ENCODE peak calls at places on chromosome 4, in ten cellular contexts. P, E, R, J, T, C, U, Z, H and F are unnamed samples.

GRCh38 chr4:142405021-142405991 is 440.8 kb downstream of the INPP4B start:
- DNase-seq in R (no peak), E (peak; percentile 73), C (no peak), P (peak; percentile 38), Z (peak; percentile 19), J (peak; percentile 81), H (peak; percentile 70), T (peak; percentile 25), U (no peak), F (no peak)

GRCh38 chr4:83282049-83282535 is 2.5 kb downstream of the COQ2 start:
- DNase-seq in H (peak; percentile 61), C (peak; percentile 27), P (peak; percentile 37), Z (peak; percentile 19), E (peak; percentile 73), J (peak; percentile 52), R (no peak), T (peak; percentile 69), U (no peak), F (peak; percentile 36)

GRCh38 chr4:54588404-54588803 is 69.4 kb upstream of the KIT start:
- DNase-seq in T (no peak), U (no peak), E (no peak), Z (no peak), C (no peak), J (no peak), R (no peak), H (no peak), P (no peak), F (no peak)

GRCh38 chr4:21090098-21090666 is 389.9 kb downstream of the PACRGL start:
- DNase-seq in T (no peak), Z (no peak), U (no peak), E (no peak), P (no peak), J (no peak), R (no peak), H (no peak), C (no peak), F (no peak)

GRCh38 chr4:178577933-178578332 is 1135.7 kb upstream of the AGA start:
- DNase-seq in P (no peak), U (no peak), T (no peak), E (no peak), R (no peak), C (peak; percentile 46), J (no peak), Z (no peak), H (no peak), F (no peak)

GRCh38 chr4:152776352-152776751 is 3.2 kb downstream of the TIGD4 start:
- DNase-seq in E (no peak), R (no peak), Z (no peak), C (no peak), U (no peak), P (no peak), J (no peak), H (no peak), T (no peak), F (no peak)

GRCh38 chr4:165208741-165209388 is 1.5 kb downstream of the KLHL2 start:
- DNase-seq in P (no peak), U (no peak), J (no peak), H (peak; percentile 70), Z (no peak), R (no peak), C (peak; percentile 75), T (no peak), E (no peak), F (no peak)

GRCh38 chr4:24657768-24658617 is 73.6 kb upstream of the DHX15 start:
- DNase-seq in U (no peak), T (no peak), H (peak; percentile 1), Z (no peak), R (no peak), P (no peak), C (no peak), E (peak; percentile 38), J (no peak), F (peak; percentile 7)

GRCh38 chr4:106679063-106679462 is 310.5 kb upstream of the GIMD1 start:
- DNase-seq in T (no peak), U (no peak), H (no peak), Z (no peak), C (no peak), J (no peak), E (no peak), P (no peak), R (no peak), F (no peak)

GRCh38 chr4:98794565-98795205 is 134.2 kb downstream of the EIF4E start:
- DNase-seq in J (peak; percentile 44), U (no peak), T (no peak), R (no peak), P (no peak), Z (no peak), C (no peak), H (peak; percentile 34), E (no peak), F (no peak)

GRCh38 chr4:172245493-172245892 is 432.3 kb downstream of the GALNTL6 start:
- DNase-seq in E (no peak), R (no peak), Z (no peak), T (no peak), P (no peak), H (no peak), J (peak; percentile 14), C (peak; percentile 7), U (no peak), F (no peak)

GRCh38 chr4:70158576-70158975 is 4.5 kb downstream of the PRR27 start:
- DNase-seq in R (peak; percentile 51), E (no peak), T (no peak), U (no peak), Z (no peak), P (no peak), C (peak; percentile 4), H (no peak), J (no peak), F (no peak)

GRCh38 chr4:5142726-5143125 is 91.4 kb downstream of the STK32B start:
- DNase-seq in H (no peak), J (no peak), T (no peak), U (no peak), Z (no peak), E (no peak), R (no peak), C (no peak), P (no peak), F (no peak)

GRCh38 chr4:139092271-139092670 is 76.7 kb downstream of the NOCT start:
- DNase-seq in Z (no peak), P (no peak), H (no peak), E (no peak), C (no peak), U (no peak), T (no peak), R (no peak), J (no peak), F (no peak)

GRCh38 chr4:147110968-147111367 is 165.3 kb upstream of the TTC29 start:
- DNase-seq in J (peak; percentile 12), E (no peak), P (no peak), C (no peak), H (no peak), R (no peak), Z (no peak), U (no peak), T (no peak), F (no peak)

GRCh38 chr4:610411-611261 is 14.7 kb upstream of the PDE6B start:
- DNase-seq in J (peak; percentile 51), U (peak; percentile 69), R (no peak), T (no peak), P (no peak), C (no peak), E (no peak), Z (peak; percentile 66), H (no peak), F (no peak)

GRCh38 chr4:10866691-10867090 is 182.1 kb upstream of the CLNK start:
- DNase-seq in P (no peak), J (no peak), T (no peak), Z (no peak), E (no peak), H (no peak), C (no peak), R (no peak), U (no peak), F (no peak)

GRCh38 chr4:158809611-158810486 is 41.0 kb downstream of the FNIP2 start:
- DNase-seq in Z (peak; percentile 57), P (no peak), C (no peak), R (no peak), E (peak; percentile 32), H (no peak), J (peak; percentile 55), T (no peak), U (no peak), F (peak; percentile 30)

GRCh38 chr4:924107-925096 is 7.7 kb downstream of the GAK start:
- DNase-seq in T (no peak), H (peak; percentile 54), P (no peak), Z (no peak), R (peak; percentile 51), J (no peak), E (no peak), U (peak; percentile 67), C (no peak), F (no peak)

GRCh38 chr4:188139141-188139540 is at the start of gene TRIML1:
- DNase-seq in E (no peak), T (no peak), P (no peak), H (no peak), C (no peak), R (no peak), U (no peak), J (no peak), Z (no peak), F (no peak)

GRCh38 chr4:153151535-153152452 is 52.4 kb upstream of the TRIM2 start:
- DNase-seq in C (peak; percentile 76), Z (no peak), U (no peak), R (peak; percentile 89), T (no peak), J (no peak), P (peak; percentile 36), E (peak; percentile 40), H (peak; percentile 45), F (peak; percentile 54)

GRCh38 chr4:78672441-78672815 is 103.7 kb upstream of the BMP2K start:
- DNase-seq in Z (no peak), E (no peak), H (no peak), C (no peak), U (no peak), R (no peak), J (no peak), P (no peak), T (no peak), F (no peak)

GRCh38 chr4:152965614-152966013 is 29.5 kb downstream of the FHDC1 start:
- DNase-seq in P (no peak), U (no peak), Z (no peak), C (no peak), H (no peak), E (no peak), J (no peak), R (no peak), T (no peak), F (no peak)